ENCODE peak calls at places on chromosome 6, in four cellular contexts. T, D, Y and W are unnamed samples.

GRCh38 chr6:134714679-134715078 is 235.2 kb downstream of the ALDH8A1 start:
- DNase-seq in D (no peak), Y (no peak), T (no peak), W (no peak)

GRCh38 chr6:79872986-79873385 is 74.4 kb downstream of the ELOVL4 start:
- DNase-seq in D (peak), T (no peak), Y (no peak), W (no peak)

GRCh38 chr6:45531999-45532605 is 154.4 kb upstream of the SUPT3H start:
- DNase-seq in D (no peak), Y (no peak), T (no peak), W (no peak)

GRCh38 chr6:26594730-26595632 is 1.8 kb upstream of the ABT1 start:
- DNase-seq in Y (no peak), T (no peak), D (peak), W (no peak)

GRCh38 chr6:127205031-127205430 is 61.6 kb upstream of the RNF146 start:
- DNase-seq in Y (no peak), T (no peak), D (no peak), W (no peak)

GRCh38 chr6:88566746-88567534 is 396.5 kb downstream of the RNGTT start:
- DNase-seq in D (no peak), T (no peak), Y (no peak), W (no peak)

GRCh38 chr6:75282706-75283105 is 1.9 kb downstream of the TMEM30A start:
- DNase-seq in Y (no peak), T (no peak), D (no peak), W (no peak)

GRCh38 chr6:56527934-56528333 is 114.8 kb downstream of the DST start:
- DNase-seq in D (no peak), Y (no peak), T (no peak), W (no peak)

GRCh38 chr6:4133941-4134838 is 1.2 kb downstream of the ECI2 start:
- DNase-seq in Y (no peak), T (no peak), D (peak), W (peak)

GRCh38 chr6:91149246-91149645 is 562.4 kb upstream of the MAP3K7 start:
- DNase-seq in Y (no peak), D (no peak), T (no peak), W (no peak)

GRCh38 chr6:27280540-27281000 is 31.5 kb downstream of the POM121L2 start:
- DNase-seq in T (peak), D (no peak), Y (no peak), W (no peak)

GRCh38 chr6:170162771-170163404 is 128.0 kb downstream of the DLL1 start:
- DNase-seq in Y (no peak), D (no peak), T (no peak), W (no peak)

GRCh38 chr6:37347177-37348145 is 6.3 kb upstream of the RNF8 start:
- DNase-seq in Y (no peak), T (no peak), D (no peak), W (no peak)

GRCh38 chr6:167795874-167796667 is 30.6 kb upstream of the AFDN start:
- DNase-seq in Y (no peak), D (no peak), T (no peak), W (no peak)

GRCh38 chr6:42417641-42418112 is 34.0 kb downstream of the TRERF1 start:
- DNase-seq in Y (no peak), T (no peak), D (no peak), W (peak)

GRCh38 chr6:167828325-167828956 is 1.7 kb downstream of the AFDN start:
- DNase-seq in Y (no peak), T (no peak), D (no peak), W (no peak)

GRCh38 chr6:125791151-125791819 is 525 bp downstream of the NCOA7 start:
- DNase-seq in D (peak), Y (peak), T (no peak), W (peak)

GRCh38 chr6:20846602-20847028 is 312.4 kb downstream of the CDKAL1 start:
- DNase-seq in D (no peak), Y (no peak), T (no peak), W (no peak)

GRCh38 chr6:15936503-15936902 is 192.4 kb upstream of the MYLIP start:
- DNase-seq in T (no peak), D (no peak), Y (no peak), W (no peak)

GRCh38 chr6:168605964-168606363 is 165.0 kb downstream of the SMOC2 start:
- DNase-seq in D (peak), T (no peak), Y (no peak), W (no peak)